ENCODE peak calls at places on chromosomes 13 and 19, in six cellular contexts. F, M, Y, W, N and D are unnamed samples.

GRCh38 chr13:102651392-102651791 is 43.5 kb downstream of the METTL21C start:
- DNase-seq in F (no peak), M (no peak), Y (peak; percentile 8), W (no peak), N (peak; percentile 21), D (peak; percentile 22)

GRCh38 chr13:49683489-49683888 is 7.8 kb downstream of the EBPL start:
- DNase-seq in F (no peak), M (no peak), Y (no peak), W (no peak), N (no peak), D (no peak)

GRCh38 chr19:51810228-51810627 is 15.3 kb downstream of the FPR3 start:
- DNase-seq in F (no peak), M (peak; percentile 17), Y (no peak), W (no peak), N (peak; percentile 10), D (no peak)

GRCh38 chr19:38317104-38317612 is 1.4 kb upstream of the YIF1B start:
- DNase-seq in F (no peak), M (no peak), Y (no peak), W (peak; percentile 59), N (no peak), D (no peak)

GRCh38 chr13:98173431-98173921 is 3.6 kb downstream of the RNF113B start:
- DNase-seq in F (peak; percentile 45), M (no peak), Y (peak; percentile 84), W (no peak), N (peak; percentile 98), D (peak; percentile 34)

GRCh38 chr13:35699805-35700204 is 223.3 kb upstream of the MAB21L1 start:
- DNase-seq in F (peak; percentile 22), M (no peak), Y (peak; percentile 22), W (no peak), N (peak; percentile 70), D (no peak)

GRCh38 chr13:48749699-48750473 is 96.2 kb downstream of the CYSLTR2 start:
- DNase-seq in F (peak; percentile 91), M (peak; percentile 43), Y (peak; percentile 54), W (peak; percentile 53), N (peak; percentile 100), D (peak; percentile 79)

GRCh38 chr19:38657633-38658222 is 10.3 kb downstream of the ACTN4 start:
- DNase-seq in F (peak; percentile 73), M (no peak), Y (no peak), W (no peak), N (peak; percentile 90), D (peak; percentile 97)

GRCh38 chr13:27970382-27971235 is 1.5 kb upstream of the CDX2 start:
- DNase-seq in F (no peak), M (no peak), Y (no peak), W (no peak), N (no peak), D (no peak)

GRCh38 chr13:95204231-95204765 is 97.0 kb downstream of the ABCC4 start:
- DNase-seq in F (no peak), M (no peak), Y (no peak), W (no peak), N (no peak), D (no peak)

GRCh38 chr19:3370214-3370720 is 3.9 kb downstream of the NFIC start:
- DNase-seq in F (no peak), M (no peak), Y (no peak), W (no peak), N (no peak), D (no peak)

GRCh38 chr13:103349664-103350063 is 283.4 kb upstream of the SLC10A2 start:
- DNase-seq in F (no peak), M (no peak), Y (no peak), W (no peak), N (no peak), D (no peak)

GRCh38 chr13:76720416-76720815 is 165.8 kb downstream of the KCTD12 start:
- DNase-seq in F (no peak), M (no peak), Y (no peak), W (no peak), N (no peak), D (no peak)

GRCh38 chr19:42335374-42335936 is 10.0 kb downstream of the MEGF8 start:
- DNase-seq in F (no peak), M (no peak), Y (no peak), W (no peak), N (no peak), D (no peak)

GRCh38 chr13:46520188-46520587 is 32.8 kb upstream of the LRCH1 start:
- DNase-seq in F (no peak), M (peak; percentile 35), Y (no peak), W (no peak), N (no peak), D (no peak)

GRCh38 chr13:22940736-22941135 is 240.0 kb upstream of the SGCG start:
- DNase-seq in F (no peak), M (no peak), Y (no peak), W (no peak), N (no peak), D (no peak)

GRCh38 chr13:103081435-103081834 is 15.2 kb upstream of the SLC10A2 start:
- DNase-seq in F (no peak), M (no peak), Y (no peak), W (no peak), N (no peak), D (no peak)